ENCODE peak calls at places on chromosomes 6 and 20, in eight cellular contexts. Q is stomach, Z is suprapubic skin, O is transverse colon, R is GM23338, C is K562, K is prostate gland, N is sigmoid colon. X is an unnamed sample.

GRCh38 chr6:112017169-112017568 is 36.7 kb upstream of the CCN6 start:
- DNase-seq in Q (no peak), Z (no peak), O (no peak), R (no peak), C (no peak), K (no peak), N (no peak), X (no peak)

GRCh38 chr6:53168516-53169257 is 20.0 kb upstream of the GCM1 start:
- DNase-seq in Q (no peak), Z (no peak), O (no peak), R (peak), C (no peak), K (no peak), N (no peak), X (no peak)

GRCh38 chr6:54071941-54072340 is 39.3 kb upstream of the MLIP start:
- DNase-seq in Q (no peak), Z (no peak), O (no peak), R (no peak), C (no peak), K (no peak), N (no peak), X (no peak)

GRCh38 chr6:3299221-3299620 is 40.5 kb downstream of the PSMG4 start:
- DNase-seq in Q (no peak), Z (peak), O (no peak), R (no peak), C (no peak), K (no peak), N (no peak), X (no peak)

GRCh38 chr6:147103641-147104040 is 100.6 kb upstream of the STXBP5 start:
- DNase-seq in Q (no peak), Z (no peak), O (no peak), R (no peak), C (no peak), K (no peak), N (no peak), X (no peak)

GRCh38 chr20:50392138-50392866 is 117.9 kb upstream of the PTPN1 start:
- DNase-seq in Q (no peak), Z (no peak), O (no peak), R (no peak), C (no peak), K (no peak), N (no peak), X (no peak)

GRCh38 chr6:149060985-149061760 is 256.3 kb upstream of the TAB2 start:
- DNase-seq in Q (peak), Z (no peak), O (peak), R (no peak), C (no peak), K (no peak), N (no peak), X (no peak)

GRCh38 chr6:127115032-127115661 is 3.3 kb upstream of the RSPO3 start:
- DNase-seq in Q (no peak), Z (no peak), O (no peak), R (no peak), C (no peak), K (no peak), N (no peak), X (no peak)

GRCh38 chr6:382883-383420 is 8.6 kb upstream of the IRF4 start:
- DNase-seq in Q (no peak), Z (no peak), O (peak), R (peak), C (no peak), K (no peak), N (no peak), X (no peak)

GRCh38 chr6:117078624-117079023 is 186.7 kb upstream of the VGLL2 start:
- DNase-seq in Q (no peak), Z (no peak), O (peak), R (no peak), C (no peak), K (no peak), N (no peak), X (no peak)

GRCh38 chr20:8803065-8803464 is 265.8 kb upstream of the PLCB4 start:
- DNase-seq in Q (no peak), Z (no peak), O (no peak), R (peak), C (no peak), K (no peak), N (no peak), X (no peak)

GRCh38 chr20:50551288-50551687 is 41.1 kb downstream of the PTPN1 start:
- DNase-seq in Q (no peak), Z (no peak), O (no peak), R (no peak), C (no peak), K (no peak), N (no peak), X (no peak)

GRCh38 chr6:148272597-148272996 is 70.0 kb upstream of the SASH1 start:
- DNase-seq in Q (no peak), Z (no peak), O (no peak), R (no peak), C (no peak), K (no peak), N (no peak), X (no peak)

GRCh38 chr6:11384531-11385309 is 152.3 kb upstream of the NEDD9 start:
- DNase-seq in Q (no peak), Z (no peak), O (no peak), R (no peak), C (no peak), K (no peak), N (no peak), X (no peak)

GRCh38 chr6:123803862-123804681 is at the start of gene NKAIN2:
- DNase-seq in Q (no peak), Z (no peak), O (no peak), R (peak), C (no peak), K (no peak), N (no peak), X (no peak)

GRCh38 chr6:3911614-3912336 is 62.6 kb downstream of the FAM50B start:
- DNase-seq in Q (peak), Z (peak), O (no peak), R (no peak), C (peak), K (no peak), N (peak), X (no peak)

GRCh38 chr6:38192011-38192410 is 372.5 kb downstream of the ZFAND3 start:
- DNase-seq in Q (no peak), Z (peak), O (no peak), R (no peak), C (no peak), K (no peak), N (no peak), X (no peak)

GRCh38 chr20:13430346-13431002 is 208.3 kb downstream of the TASP1 start:
- DNase-seq in Q (no peak), Z (no peak), O (no peak), R (no peak), C (no peak), K (no peak), N (no peak), X (peak)

GRCh38 chr6:4647414-4648365 is 128.5 kb upstream of the CDYL start:
- DNase-seq in Q (peak), Z (peak), O (peak), R (peak), C (peak), K (peak), N (peak), X (peak)

GRCh38 chr20:17446171-17446570 is 85.0 kb downstream of the BFSP1 start:
- DNase-seq in Q (no peak), Z (no peak), O (no peak), R (no peak), C (no peak), K (no peak), N (no peak), X (no peak)

GRCh38 chr20:40741507-40742106 is 52.6 kb upstream of the MAFB start:
- DNase-seq in Q (peak), Z (no peak), O (peak), R (peak), C (peak), K (peak), N (no peak), X (peak)

GRCh38 chr6:30463651-30464618 is 25.4 kb upstream of the HLA-E start:
- DNase-seq in Q (peak), Z (no peak), O (peak), R (peak), C (no peak), K (no peak), N (no peak), X (peak)

GRCh38 chr6:17455919-17456318 is 62.5 kb downstream of the CAP2 start:
- DNase-seq in Q (no peak), Z (no peak), O (no peak), R (no peak), C (no peak), K (no peak), N (no peak), X (no peak)

GRCh38 chr6:91781946-91782345 is 1195.1 kb upstream of the MAP3K7 start:
- DNase-seq in Q (no peak), Z (no peak), O (no peak), R (no peak), C (no peak), K (no peak), N (no peak), X (no peak)

GRCh38 chr20:57030611-57031600 is 235.5 kb downstream of the BMP7 start:
- DNase-seq in Q (no peak), Z (no peak), O (no peak), R (no peak), C (no peak), K (no peak), N (no peak), X (no peak)

GRCh38 chr20:3390759-3391500 is 16.5 kb downstream of the DNAAF9 start:
- DNase-seq in Q (no peak), Z (no peak), O (no peak), R (no peak), C (no peak), K (no peak), N (no peak), X (no peak)

GRCh38 chr6:75922226-75922625 is 150.2 kb downstream of the IMPG1 start:
- DNase-seq in Q (no peak), Z (no peak), O (no peak), R (no peak), C (no peak), K (no peak), N (no peak), X (no peak)

GRCh38 chr6:23180504-23181293 is 611.3 kb downstream of the HDGFL1 start:
- DNase-seq in Q (peak), Z (no peak), O (peak), R (peak), C (no peak), K (peak), N (peak), X (no peak)

GRCh38 chr6:170258395-170258794 is 32.5 kb downstream of the DLL1 start:
- DNase-seq in Q (no peak), Z (no peak), O (no peak), R (no peak), C (no peak), K (no peak), N (peak), X (no peak)

GRCh38 chr6:152765331-152765730 is 14.7 kb downstream of the VIP start:
- DNase-seq in Q (no peak), Z (no peak), O (no peak), R (no peak), C (no peak), K (no peak), N (no peak), X (no peak)

GRCh38 chr20:43681468-43681942 is 14.6 kb downstream of the MYBL2 start:
- DNase-seq in Q (no peak), Z (no peak), O (peak), R (peak), C (no peak), K (no peak), N (no peak), X (no peak)

GRCh38 chr20:325889-326644 is 715 bp downstream of the SOX12 start:
- DNase-seq in Q (peak), Z (peak), O (peak), R (peak), C (peak), K (peak), N (peak), X (peak)

GRCh38 chr6:90401933-90402830 is 105.5 kb upstream of the BACH2 start:
- DNase-seq in Q (no peak), Z (no peak), O (no peak), R (no peak), C (no peak), K (no peak), N (no peak), X (no peak)

GRCh38 chr6:37210313-37210898 is 40.5 kb downstream of the PIM1 start:
- DNase-seq in Q (peak), Z (peak), O (peak), R (peak), C (peak), K (peak), N (peak), X (peak)

GRCh38 chr6:138818496-138819194 is 22.8 kb downstream of the ECT2L start:
- DNase-seq in Q (no peak), Z (no peak), O (no peak), R (peak), C (no peak), K (no peak), N (no peak), X (peak)

GRCh38 chr20:56829788-56830385 is 200.8 kb downstream of the TFAP2C start:
- DNase-seq in Q (no peak), Z (no peak), O (no peak), R (peak), C (no peak), K (no peak), N (no peak), X (no peak)

GRCh38 chr6:30037182-30037788 is 23.8 kb upstream of the POLR1H start:
- DNase-seq in Q (no peak), Z (no peak), O (no peak), R (peak), C (peak), K (no peak), N (no peak), X (peak)

GRCh38 chr6:42555477-42556457 is 8.1 kb upstream of the UBR2 start:
- DNase-seq in Q (no peak), Z (no peak), O (peak), R (peak), C (peak), K (no peak), N (no peak), X (no peak)

GRCh38 chr6:10951675-10952282 is 64.9 kb downstream of the SYCP2L start:
- DNase-seq in Q (no peak), Z (no peak), O (no peak), R (peak), C (peak), K (no peak), N (no peak), X (no peak)

DNA sequence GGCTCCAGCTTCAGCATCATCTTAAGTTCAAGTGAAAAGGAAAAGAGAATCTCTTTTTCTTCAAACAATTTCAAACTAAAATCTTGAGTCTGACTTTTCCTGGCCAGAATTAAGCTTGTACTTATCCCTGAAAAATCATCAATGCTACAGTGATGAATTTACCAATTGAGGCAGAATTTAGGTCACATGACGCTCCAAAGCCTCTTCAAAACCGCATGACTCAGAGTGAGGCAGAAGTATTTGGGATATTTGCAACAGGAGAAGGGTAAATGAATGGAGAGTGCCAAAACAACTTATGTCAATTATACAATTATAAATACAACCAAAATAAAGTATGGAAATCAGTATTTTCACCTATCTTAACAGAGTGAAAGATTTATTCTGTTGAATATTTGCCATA is 515.5 kb downstream of the COL12A1 start:
- DNase-seq in Q (no peak), Z (no peak), O (no peak), R (no peak), C (no peak), K (no peak), N (no peak), X (no peak)
- H3K27ac ChIP-seq in Q (no peak), Z (no peak), O (no peak), R (no peak), C (no peak), K (no peak), N (no peak), X (no peak)

DNA sequence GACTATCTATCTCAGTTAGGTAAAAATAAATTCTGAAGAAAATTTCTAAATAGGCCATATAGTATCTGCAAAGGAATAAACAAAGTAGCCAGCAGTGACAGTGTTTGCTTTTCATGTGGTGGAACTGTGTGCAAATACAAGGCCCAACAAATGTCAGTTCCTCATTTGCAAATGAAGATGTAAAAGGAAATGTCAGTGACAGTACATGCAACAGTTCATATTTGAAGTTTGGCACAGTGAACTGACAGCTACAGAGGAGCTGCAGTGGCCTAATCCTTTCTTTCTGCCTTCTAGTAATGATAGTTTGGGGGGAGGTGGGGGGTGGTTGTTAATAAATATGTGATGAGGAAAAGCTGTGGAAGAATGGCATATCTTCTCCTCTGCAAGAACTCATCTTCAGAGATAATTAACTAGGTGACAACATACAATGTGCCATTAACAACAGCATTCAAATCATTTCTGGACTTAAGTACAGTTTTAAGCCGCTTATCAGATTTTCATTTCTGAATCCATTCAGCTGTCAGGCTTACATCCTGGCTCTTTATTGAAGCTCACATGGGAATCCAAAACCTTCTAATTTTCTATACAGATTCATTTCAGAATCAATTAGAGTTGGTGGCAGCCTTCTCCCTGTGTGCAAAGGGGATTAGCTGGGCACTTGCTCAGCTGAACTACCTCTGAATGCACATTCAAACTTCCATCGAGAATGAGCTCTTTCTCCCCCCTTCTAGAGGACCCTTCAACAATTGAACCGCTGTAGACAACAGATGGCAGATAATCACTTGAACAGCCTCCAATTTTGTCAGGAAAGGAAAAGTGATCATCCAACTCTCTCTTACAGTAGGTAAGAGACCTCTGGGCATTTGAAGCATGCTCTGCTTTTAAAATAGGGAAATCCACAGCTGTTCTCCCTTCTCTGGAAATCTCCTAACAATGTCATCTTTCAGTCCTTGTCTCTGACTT is 1059.1 kb upstream of the EPHA7 start:
- DNase-seq in Q (no peak), Z (no peak), O (no peak), R (no peak), C (no peak), K (no peak), N (no peak), X (no peak)
- TF ChIP-seq POLR2AphosphoS5 in Q (no peak), Z (no peak), O (no peak), R (no peak), C (no peak), K (no peak), N (no peak), X (no peak)

GRCh38 chr6:33384581-33385020 is 7.0 kb upstream of the KIFC1 start:
- DNase-seq in Q (no peak), Z (no peak), O (no peak), R (peak), C (peak), K (no peak), N (no peak), X (no peak)
- TF ChIP-seq CTCF in Q (no peak), Z (no peak), O (peak), R (peak), C (peak), K (no peak), N (peak), X (no peak)

GRCh38 chr6:109082178-109082577 is 12.5 kb downstream of the SESN1 start:
- DNase-seq in Q (no peak), Z (no peak), O (no peak), R (peak), C (no peak), K (no peak), N (no peak), X (no peak)
- H3K27ac ChIP-seq in Q (no peak), Z (no peak), O (no peak), R (no peak), C (no peak), K (no peak), N (peak), X (no peak)

DNA sequence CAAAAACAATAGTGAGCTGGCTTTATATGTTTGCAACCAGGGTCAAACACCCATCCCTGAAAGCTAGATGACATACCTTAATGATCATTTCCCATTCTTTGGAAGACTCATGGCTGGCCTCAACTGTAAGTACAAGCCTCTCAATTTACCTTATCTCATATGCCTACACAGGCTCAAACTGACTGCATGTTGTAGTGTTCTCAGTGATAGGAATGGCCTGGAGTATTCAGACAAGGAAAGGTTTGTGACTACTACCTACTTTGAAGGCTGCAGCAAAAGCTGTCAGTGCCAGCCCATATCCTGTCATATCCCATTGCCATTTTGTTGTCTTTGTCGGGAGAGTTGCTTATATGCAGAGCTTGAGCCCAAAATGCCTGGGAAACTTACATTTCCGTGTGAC is 205.2 kb upstream of the MOCS1 start:
- DNase-seq in Q (no peak), Z (no peak), O (no peak), R (no peak), C (peak), K (no peak), N (no peak), X (no peak)
- TF ChIP-seq POLR2AphosphoS5 in Q (no peak), Z (no peak), O (no peak), R (no peak), C (no peak), K (no peak), N (no peak), X (no peak)

GRCh38 chr20:23533161-23533560 is 35.1 kb downstream of the CST9L start:
- DNase-seq in Q (no peak), Z (no peak), O (no peak), R (peak), C (no peak), K (no peak), N (no peak), X (no peak)
- TF ChIP-seq CTCF in Q (no peak), Z (no peak), O (no peak), R (no peak), C (no peak), K (no peak), N (no peak), X (no peak)

GRCh38 chr6:77447254-77447653 is 16.0 kb downstream of the HTR1B start:
- DNase-seq in Q (no peak), Z (no peak), O (no peak), R (no peak), C (no peak), K (no peak), N (no peak), X (no peak)
- H3K27ac ChIP-seq in Q (no peak), Z (no peak), O (no peak), R (no peak), C (no peak), K (no peak), N (no peak), X (no peak)

GRCh38 chr6:43951063-43951755 is 176.0 kb downstream of the MRPL14 start:
- DNase-seq in Q (peak), Z (no peak), O (peak), R (peak), C (peak), K (no peak), N (peak), X (peak)
- TF ChIP-seq POLR2AphosphoS5 in Q (no peak), Z (no peak), O (no peak), R (no peak), C (no peak), K (no peak), N (no peak), X (peak)

DNA sequence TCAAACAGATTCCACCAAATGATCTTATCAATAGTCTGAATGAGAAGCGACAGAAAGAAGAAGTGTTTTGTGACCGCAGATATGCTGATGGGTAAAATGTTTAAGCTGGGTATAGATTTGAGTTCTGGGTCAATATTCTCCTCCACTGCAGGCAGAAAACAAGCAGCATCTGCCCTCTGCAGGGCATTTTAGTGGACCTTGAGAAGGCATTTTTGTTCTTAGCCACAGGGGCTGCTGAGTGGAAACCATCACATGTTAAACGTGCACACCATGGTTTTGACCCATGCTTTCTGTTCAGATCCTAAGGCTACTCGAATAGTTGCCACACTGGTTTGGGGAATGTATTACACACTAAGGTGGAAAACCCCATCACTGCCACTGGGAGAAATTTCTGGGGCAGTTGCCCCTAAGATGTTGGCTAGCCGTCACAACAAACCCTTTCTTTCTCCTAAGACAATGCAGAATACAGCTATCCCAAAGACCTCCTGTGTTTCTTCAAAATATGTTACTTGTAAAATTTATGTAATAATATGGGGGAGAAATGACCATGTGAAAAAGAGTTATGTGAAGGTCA is 5.5 kb downstream of the POU3F2 start:
- DNase-seq in Q (no peak), Z (no peak), O (no peak), R (peak), C (no peak), K (no peak), N (no peak), X (no peak)
- TF ChIP-seq CTCF in Q (no peak), Z (no peak), O (no peak), R (peak), C (peak), K (no peak), N (no peak), X (no peak)